ENCODE peak calls at places on chromosomes 4 and X, in six cellular contexts. One of them, this sample, is unnamed.

GRCh38 chr4:112636688-112637551 is at the start of the genes LARP7 and ZGRF1:
- DNase-seq in GM12878: peak; percentile 96
- DNase-seq in right lobe of liver: peak; percentile 99
- DNase-seq in IMR-90: peak; percentile 99
- DNase-seq in heart left ventricle: peak; percentile 99
- DNase-seq in suprapubic skin: peak; percentile 99
- DNase-seq in this sample: peak; percentile 99

GRCh38 chr4:112515278-112516075 is 503 bp downstream of the NEUROG2 start:
- DNase-seq in GM12878: no peak
- DNase-seq in right lobe of liver: no peak
- DNase-seq in IMR-90: no peak
- DNase-seq in heart left ventricle: no peak
- DNase-seq in suprapubic skin: no peak
- DNase-seq in this sample: no peak

GRCh38 chrX:31038585-31039326 is 33.1 kb downstream of the FTHL17 start:
- DNase-seq in GM12878: no peak
- DNase-seq in right lobe of liver: no peak
- DNase-seq in IMR-90: peak; percentile 31
- DNase-seq in heart left ventricle: peak; percentile 9
- DNase-seq in suprapubic skin: no peak
- DNase-seq in this sample: no peak

GRCh38 chrX:38811515-38812239 is 10.4 kb downstream of the MID1IP1 start:
- DNase-seq in GM12878: no peak
- DNase-seq in right lobe of liver: no peak
- DNase-seq in IMR-90: no peak
- DNase-seq in heart left ventricle: no peak
- DNase-seq in suprapubic skin: no peak
- DNase-seq in this sample: no peak

GRCh38 chr4:37982736-37983135 is 22.5 kb downstream of the PTTG2 start:
- DNase-seq in GM12878: no peak
- DNase-seq in right lobe of liver: no peak
- DNase-seq in IMR-90: no peak
- DNase-seq in heart left ventricle: no peak
- DNase-seq in suprapubic skin: no peak
- DNase-seq in this sample: no peak

GRCh38 chrX:3181846-3182245 is 140.6 kb downstream of the ARSF start:
- DNase-seq in GM12878: no peak
- DNase-seq in right lobe of liver: no peak
- DNase-seq in IMR-90: no peak
- DNase-seq in heart left ventricle: no peak
- DNase-seq in suprapubic skin: no peak
- DNase-seq in this sample: no peak

GRCh38 chr4:131296192-131296591 is 1852.9 kb upstream of the PCDH10 start:
- DNase-seq in GM12878: no peak
- DNase-seq in right lobe of liver: no peak
- DNase-seq in IMR-90: no peak
- DNase-seq in heart left ventricle: no peak
- DNase-seq in suprapubic skin: no peak
- DNase-seq in this sample: no peak

GRCh38 chrX:101385026-101385684 is 836 bp downstream of the BTK start:
- DNase-seq in GM12878: no peak
- DNase-seq in right lobe of liver: no peak
- DNase-seq in IMR-90: no peak
- DNase-seq in heart left ventricle: no peak
- DNase-seq in suprapubic skin: no peak
- DNase-seq in this sample: no peak

GRCh38 chr4:100369871-100370270 is 148.0 kb downstream of the EMCN start:
- DNase-seq in GM12878: no peak
- DNase-seq in right lobe of liver: no peak
- DNase-seq in IMR-90: no peak
- DNase-seq in heart left ventricle: no peak
- DNase-seq in suprapubic skin: no peak
- DNase-seq in this sample: no peak

GRCh38 chrX:39550795-39551361 is 546.9 kb downstream of the BCOR start:
- DNase-seq in GM12878: no peak
- DNase-seq in right lobe of liver: no peak
- DNase-seq in IMR-90: no peak
- DNase-seq in heart left ventricle: no peak
- DNase-seq in suprapubic skin: no peak
- DNase-seq in this sample: no peak

GRCh38 chr4:127708985-127709384 is 21.2 kb upstream of the SLC25A31 start:
- DNase-seq in GM12878: no peak
- DNase-seq in right lobe of liver: no peak
- DNase-seq in IMR-90: peak; percentile 77
- DNase-seq in heart left ventricle: no peak
- DNase-seq in suprapubic skin: no peak
- DNase-seq in this sample: peak; percentile 88

GRCh38 chr4:123659759-123660158 is 263.2 kb downstream of the SPRY1 start:
- DNase-seq in GM12878: no peak
- DNase-seq in right lobe of liver: no peak
- DNase-seq in IMR-90: no peak
- DNase-seq in heart left ventricle: no peak
- DNase-seq in suprapubic skin: no peak
- DNase-seq in this sample: no peak

GRCh38 chrX:68718443-68718820 is 71.0 kb downstream of the STARD8 start:
- DNase-seq in GM12878: no peak
- DNase-seq in right lobe of liver: no peak
- DNase-seq in IMR-90: no peak
- DNase-seq in heart left ventricle: no peak
- DNase-seq in suprapubic skin: no peak
- DNase-seq in this sample: no peak

GRCh38 chr4:153510252-153511001 is 44.3 kb downstream of the TMEM131L start:
- DNase-seq in GM12878: no peak
- DNase-seq in right lobe of liver: no peak
- DNase-seq in IMR-90: no peak
- DNase-seq in heart left ventricle: no peak
- DNase-seq in suprapubic skin: no peak
- DNase-seq in this sample: no peak
- H3K4me1 ChIP-seq in GM12878: peaks cover 21% of the 10 kb centered on the region
- H3K4me1 ChIP-seq in right lobe of liver: no peaks in the 10 kb centered on the region
- H3K4me1 ChIP-seq in IMR-90: peaks cover 4% of the 10 kb centered on the region
- H3K4me1 ChIP-seq in heart left ventricle: peaks cover 26% of the 10 kb centered on the region
- H3K4me1 ChIP-seq in suprapubic skin: peaks cover 18% of the 10 kb centered on the region
- H3K4me1 ChIP-seq in this sample: peaks cover 4% of the 10 kb centered on the region

GRCh38 chr4:70705856-70706461 is 15.8 kb upstream of the RUFY3 start:
- DNase-seq in GM12878: no peak
- DNase-seq in right lobe of liver: no peak
- DNase-seq in IMR-90: peak; percentile 54
- DNase-seq in heart left ventricle: no peak
- DNase-seq in suprapubic skin: no peak
- DNase-seq in this sample: no peak

GRCh38 chr4:70703695-70704332 is 15.5 kb downstream of the UTP3 start:
- DNase-seq in GM12878: no peak
- DNase-seq in right lobe of liver: no peak
- DNase-seq in IMR-90: peak; percentile 83
- DNase-seq in heart left ventricle: no peak
- DNase-seq in suprapubic skin: no peak
- DNase-seq in this sample: peak; percentile 40

GRCh38 chr4:70705146-70705855 is 16.5 kb upstream of the RUFY3 start:
- DNase-seq in GM12878: no peak
- DNase-seq in right lobe of liver: peak; percentile 85
- DNase-seq in IMR-90: peak; percentile 46
- DNase-seq in heart left ventricle: peak; percentile 80
- DNase-seq in suprapubic skin: peak; percentile 83
- DNase-seq in this sample: peak; percentile 76

GRCh38 chr4:70706516-70706915 is 15.2 kb upstream of the RUFY3 start:
- DNase-seq in GM12878: no peak
- DNase-seq in right lobe of liver: no peak
- DNase-seq in IMR-90: peak; percentile 16
- DNase-seq in heart left ventricle: no peak
- DNase-seq in suprapubic skin: no peak
- DNase-seq in this sample: no peak

DNA sequence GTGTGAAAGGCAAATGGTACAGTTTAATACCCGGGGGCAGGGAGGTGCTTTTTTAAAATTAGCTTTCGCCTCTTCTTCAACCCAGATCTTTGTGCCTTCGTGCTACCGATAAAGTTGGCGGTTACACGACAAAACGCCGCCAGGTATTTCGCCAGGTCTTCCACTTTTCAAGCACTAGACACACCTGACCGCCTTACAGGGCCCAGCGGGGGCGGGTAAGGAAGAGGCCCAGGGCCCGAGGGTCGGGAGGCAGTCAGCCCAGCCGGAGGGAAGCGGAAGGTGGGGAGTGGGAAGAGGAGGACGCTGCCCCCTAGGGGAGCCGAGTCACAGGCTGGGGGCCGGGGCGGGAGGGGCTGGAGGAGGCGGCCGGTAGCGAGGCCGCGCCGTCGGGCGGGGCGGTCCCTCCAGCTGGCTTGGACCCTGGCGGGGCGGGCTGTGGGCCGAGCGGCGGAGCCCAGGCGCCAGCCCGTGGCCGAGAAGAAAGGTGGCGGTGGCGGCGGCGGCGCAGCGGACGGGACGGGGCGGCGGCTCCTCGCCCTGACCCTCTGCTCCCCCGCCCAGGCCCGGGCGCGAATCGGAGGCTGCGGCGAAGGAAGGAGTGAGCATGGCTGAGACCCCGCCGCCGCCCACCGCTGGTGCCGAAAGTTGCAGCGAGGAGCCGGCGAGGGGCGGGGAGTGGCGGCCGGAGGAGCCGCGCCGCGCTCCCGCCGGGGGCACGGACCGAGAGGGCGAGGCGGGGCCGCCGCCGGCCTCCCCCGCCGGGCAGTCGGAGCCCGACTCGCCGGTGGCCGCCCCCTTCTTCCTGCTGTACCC is 16.2 kb downstream of the UTP3 start:
- DNase-seq in GM12878: no peak
- DNase-seq in right lobe of liver: peak; percentile 93
- DNase-seq in IMR-90: peak; percentile 67
- DNase-seq in heart left ventricle: peak; percentile 89
- DNase-seq in suprapubic skin: peak; percentile 87
- DNase-seq in this sample: peak; percentile 86
- TF ChIP-seq POLR2A in GM12878: peak; percentile 18
- TF ChIP-seq POLR2A in right lobe of liver: peak; percentile 63
- TF ChIP-seq POLR2A in IMR-90: no peak
- TF ChIP-seq POLR2A in heart left ventricle: no peak
- TF ChIP-seq POLR2A in suprapubic skin: no peak
- TF ChIP-seq POLR2A in this sample: peak; percentile 28

DNA sequence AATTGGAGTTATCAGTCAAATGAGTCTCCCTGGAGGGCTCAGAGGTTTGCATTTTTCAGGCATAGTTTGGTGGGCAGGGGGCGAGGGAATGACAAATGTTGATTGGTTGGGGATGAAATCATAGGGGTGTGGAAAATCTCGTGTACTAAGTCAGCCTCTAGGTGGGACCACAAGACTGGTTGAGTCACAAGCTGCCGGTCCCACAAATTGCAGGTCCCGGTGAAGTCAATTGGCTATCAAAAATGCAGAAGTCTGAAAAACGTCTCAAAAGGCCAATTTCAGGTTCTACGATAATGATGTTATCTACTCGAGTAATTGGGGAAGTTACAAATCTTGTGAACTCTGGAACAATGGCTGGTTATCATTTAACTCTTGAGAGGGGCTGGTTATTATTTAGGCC is 98.8 kb upstream of the DHX15 start:
- DNase-seq in GM12878: no peak
- DNase-seq in right lobe of liver: no peak
- DNase-seq in IMR-90: no peak
- DNase-seq in heart left ventricle: no peak
- DNase-seq in suprapubic skin: no peak
- DNase-seq in this sample: no peak
- TF ChIP-seq CTCF in GM12878: no peak
- TF ChIP-seq CTCF in right lobe of liver: no peak
- TF ChIP-seq CTCF in IMR-90: no peak
- TF ChIP-seq CTCF in heart left ventricle: no peak
- TF ChIP-seq CTCF in suprapubic skin: no peak
- TF ChIP-seq CTCF in this sample: no peak

GRCh38 chr4:138232364-138232763 is 9.8 kb downstream of the SLC7A11 start:
- DNase-seq in GM12878: no peak
- DNase-seq in right lobe of liver: no peak
- DNase-seq in IMR-90: no peak
- DNase-seq in heart left ventricle: no peak
- DNase-seq in suprapubic skin: no peak
- DNase-seq in this sample: no peak

GRCh38 chr4:138236035-138236434 is 6.1 kb downstream of the SLC7A11 start:
- DNase-seq in GM12878: no peak
- DNase-seq in right lobe of liver: no peak
- DNase-seq in IMR-90: peak; percentile 60
- DNase-seq in heart left ventricle: no peak
- DNase-seq in suprapubic skin: no peak
- DNase-seq in this sample: no peak

GRCh38 chr4:138235419-138235952 is 6.7 kb downstream of the SLC7A11 start:
- DNase-seq in GM12878: no peak
- DNase-seq in right lobe of liver: no peak
- DNase-seq in IMR-90: peak; percentile 97
- DNase-seq in heart left ventricle: no peak
- DNase-seq in suprapubic skin: no peak
- DNase-seq in this sample: no peak

GRCh38 chr4:138234254-138234653 is 7.9 kb downstream of the SLC7A11 start:
- DNase-seq in GM12878: no peak
- DNase-seq in right lobe of liver: no peak
- DNase-seq in IMR-90: no peak
- DNase-seq in heart left ventricle: no peak
- DNase-seq in suprapubic skin: no peak
- DNase-seq in this sample: no peak

GRCh38 chr4:138233313-138233712 is 8.8 kb downstream of the SLC7A11 start:
- DNase-seq in GM12878: no peak
- DNase-seq in right lobe of liver: no peak
- DNase-seq in IMR-90: no peak
- DNase-seq in heart left ventricle: no peak
- DNase-seq in suprapubic skin: no peak
- DNase-seq in this sample: no peak
- H3K4me1 ChIP-seq in GM12878: no peaks in the 10 kb centered on the region
- H3K4me1 ChIP-seq in right lobe of liver: no peaks in the 10 kb centered on the region
- H3K4me1 ChIP-seq in IMR-90: peaks cover 7% of the 10 kb centered on the region
- H3K4me1 ChIP-seq in heart left ventricle: no peaks in the 10 kb centered on the region
- H3K4me1 ChIP-seq in suprapubic skin: no peaks in the 10 kb centered on the region
- H3K4me1 ChIP-seq in this sample: no peaks in the 10 kb centered on the region

GRCh38 chr4:173680278-173680677 is 150.2 kb upstream of the HAND2 start:
- DNase-seq in GM12878: no peak
- DNase-seq in right lobe of liver: no peak
- DNase-seq in IMR-90: no peak
- DNase-seq in heart left ventricle: peak; percentile 48
- DNase-seq in suprapubic skin: no peak
- DNase-seq in this sample: no peak

GRCh38 chr4:173669460-173670179 is 139.6 kb upstream of the HAND2 start:
- DNase-seq in GM12878: no peak
- DNase-seq in right lobe of liver: no peak
- DNase-seq in IMR-90: no peak
- DNase-seq in heart left ventricle: peak; percentile 27
- DNase-seq in suprapubic skin: no peak
- DNase-seq in this sample: no peak

DNA sequence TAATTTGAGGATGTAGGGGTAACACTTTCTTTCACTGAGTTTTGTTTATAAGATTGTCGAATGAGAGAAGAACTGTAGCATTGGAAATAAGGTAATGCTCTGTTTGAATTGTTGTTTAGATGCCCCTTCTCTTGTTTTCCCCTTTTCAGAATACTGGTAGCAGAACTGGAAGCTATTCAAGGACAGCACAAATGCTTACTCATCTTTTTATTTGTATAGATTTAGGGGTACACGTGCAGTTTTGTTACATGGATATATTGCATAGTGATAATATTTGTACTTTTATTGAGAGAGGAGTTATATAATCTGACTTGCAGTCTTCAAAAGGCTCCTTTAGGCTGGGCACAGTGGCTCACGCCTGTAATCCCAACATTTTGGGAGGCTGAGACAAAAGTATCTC is 145.4 kb upstream of the HAND2 start:
- DNase-seq in GM12878: no peak
- DNase-seq in right lobe of liver: no peak
- DNase-seq in IMR-90: no peak
- DNase-seq in heart left ventricle: no peak
- DNase-seq in suprapubic skin: no peak
- DNase-seq in this sample: no peak
- TF ChIP-seq POLR2A in GM12878: no peak
- TF ChIP-seq POLR2A in right lobe of liver: no peak
- TF ChIP-seq POLR2A in IMR-90: no peak
- TF ChIP-seq POLR2A in heart left ventricle: no peak
- TF ChIP-seq POLR2A in suprapubic skin: no peak
- TF ChIP-seq POLR2A in this sample: no peak

This sample was measured in adrenal gland.